ENCODE peak calls at places on chromosomes 16 and 17, in seven cellular contexts. One of them, this sample, is unnamed.

GRCh38 chr16:28537076-28537475 is 1.7 kb downstream of the NUPR1 start:
- DNase-seq in HepG2: peak
- DNase-seq in GM12878: no peak
- DNase-seq in HCT116: no peak
- DNase-seq in K562: no peak
- DNase-seq in H1: no peak
- DNase-seq in SK-N-SH: no peak
- DNase-seq in this sample: no peak

GRCh38 chr17:44741316-44741715 is 17.5 kb upstream of the ADAM11 start:
- DNase-seq in K562: no peak
- DNase-seq in HCT116: no peak
- DNase-seq in H1: no peak
- DNase-seq in GM12878: no peak
- DNase-seq in SK-N-SH: no peak
- DNase-seq in HepG2: no peak
- DNase-seq in this sample: no peak

GRCh38 chr17:82974136-82974952 is 105.1 kb upstream of the METRNL start:
- DNase-seq in H1: no peak
- DNase-seq in K562: no peak
- DNase-seq in HCT116: no peak
- DNase-seq in GM12878: no peak
- DNase-seq in HepG2: no peak
- DNase-seq in SK-N-SH: peak
- DNase-seq in this sample: no peak

GRCh38 chr16:630024-630814 is 566 bp upstream of the WFIKKN1 start:
- DNase-seq in HCT116: no peak
- DNase-seq in H1: no peak
- DNase-seq in K562: no peak
- DNase-seq in HepG2: no peak
- DNase-seq in SK-N-SH: no peak
- DNase-seq in GM12878: no peak
- DNase-seq in this sample: no peak

GRCh38 chr17:18028684-18029540 is 10.1 kb downstream of the ATPAF2 start:
- DNase-seq in HCT116: no peak
- DNase-seq in SK-N-SH: peak
- DNase-seq in H1: no peak
- DNase-seq in HepG2: no peak
- DNase-seq in GM12878: no peak
- DNase-seq in K562: no peak
- DNase-seq in this sample: no peak

GRCh38 chr17:16081507-16082087 is 82.0 kb downstream of the TTC19 start:
- DNase-seq in SK-N-SH: no peak
- DNase-seq in GM12878: no peak
- DNase-seq in HepG2: peak
- DNase-seq in H1: no peak
- DNase-seq in HCT116: no peak
- DNase-seq in K562: no peak
- DNase-seq in this sample: no peak

GRCh38 chr16:66263973-66264310 is 102.5 kb upstream of the CDH5 start:
- DNase-seq in HepG2: no peak
- DNase-seq in H1: no peak
- DNase-seq in K562: no peak
- DNase-seq in SK-N-SH: no peak
- DNase-seq in HCT116: no peak
- DNase-seq in GM12878: no peak
- DNase-seq in this sample: no peak

GRCh38 chr17:66200685-66201092 is 8.8 kb upstream of the CEP112 start:
- DNase-seq in H1: no peak
- DNase-seq in SK-N-SH: peak
- DNase-seq in GM12878: no peak
- DNase-seq in K562: peak
- DNase-seq in HepG2: peak
- DNase-seq in HCT116: peak
- DNase-seq in this sample: peak

GRCh38 chr17:47945080-47945479 is 3.7 kb downstream of the PNPO start:
- DNase-seq in H1: no peak
- DNase-seq in HCT116: no peak
- DNase-seq in GM12878: no peak
- DNase-seq in K562: no peak
- DNase-seq in SK-N-SH: no peak
- DNase-seq in HepG2: no peak
- DNase-seq in this sample: no peak

GRCh38 chr17:82684207-82684903 is 14.1 kb downstream of the RAB40B start:
- DNase-seq in HepG2: no peak
- DNase-seq in K562: no peak
- DNase-seq in H1: no peak
- DNase-seq in SK-N-SH: no peak
- DNase-seq in HCT116: no peak
- DNase-seq in GM12878: peak
- DNase-seq in this sample: no peak

GRCh38 chr16:31880322-31880979 is 6.8 kb downstream of the ZNF267 start:
- DNase-seq in GM12878: peak
- DNase-seq in HCT116: no peak
- DNase-seq in K562: peak
- DNase-seq in SK-N-SH: no peak
- DNase-seq in H1: no peak
- DNase-seq in HepG2: no peak
- DNase-seq in this sample: peak

GRCh38 chr16:28497861-28498599 is 3.6 kb downstream of the APOBR start:
- DNase-seq in HepG2: no peak
- DNase-seq in HCT116: no peak
- DNase-seq in SK-N-SH: no peak
- DNase-seq in GM12878: no peak
- DNase-seq in K562: no peak
- DNase-seq in H1: no peak
- DNase-seq in this sample: no peak

GRCh38 chr16:30041841-30042240 is 10.8 kb upstream of the TLCD3B start:
- DNase-seq in K562: no peak
- DNase-seq in H1: no peak
- DNase-seq in HCT116: no peak
- DNase-seq in HepG2: no peak
- DNase-seq in GM12878: no peak
- DNase-seq in SK-N-SH: no peak
- DNase-seq in this sample: peak

GRCh38 chr16:11170696-11171447 is 85.1 kb downstream of the SOCS1 start:
- DNase-seq in GM12878: no peak
- DNase-seq in SK-N-SH: no peak
- DNase-seq in HCT116: no peak
- DNase-seq in K562: no peak
- DNase-seq in H1: no peak
- DNase-seq in HepG2: no peak
- DNase-seq in this sample: no peak

GRCh38 chr16:75025766-75026165 is 26.9 kb downstream of the ZNRF1 start:
- DNase-seq in HCT116: no peak
- DNase-seq in SK-N-SH: peak
- DNase-seq in K562: peak
- DNase-seq in GM12878: no peak
- DNase-seq in HepG2: no peak
- DNase-seq in H1: no peak
- DNase-seq in this sample: no peak

GRCh38 chr17:52148969-52149351 is 9.6 kb downstream of the CA10 start:
- DNase-seq in K562: no peak
- DNase-seq in HepG2: no peak
- DNase-seq in H1: no peak
- DNase-seq in GM12878: no peak
- DNase-seq in SK-N-SH: no peak
- DNase-seq in HCT116: no peak
- DNase-seq in this sample: no peak

GRCh38 chr17:43917348-43918025 is 10.2 kb upstream of the MPP2 start:
- DNase-seq in K562: peak
- DNase-seq in H1: no peak
- DNase-seq in HepG2: no peak
- DNase-seq in SK-N-SH: no peak
- DNase-seq in GM12878: no peak
- DNase-seq in HCT116: no peak
- DNase-seq in this sample: no peak

GRCh38 chr16:84550096-84550495 is 45.6 kb upstream of the MEAK7 start:
- DNase-seq in H1: no peak
- DNase-seq in SK-N-SH: no peak
- DNase-seq in GM12878: no peak
- DNase-seq in HepG2: no peak
- DNase-seq in K562: no peak
- DNase-seq in HCT116: no peak
- DNase-seq in this sample: no peak

GRCh38 chr17:3968886-3969524 is 4.8 kb upstream of the ATP2A3 start:
- DNase-seq in HepG2: no peak
- DNase-seq in H1: no peak
- DNase-seq in SK-N-SH: no peak
- DNase-seq in GM12878: no peak
- DNase-seq in HCT116: no peak
- DNase-seq in K562: peak
- DNase-seq in this sample: no peak

GRCh38 chr16:397736-398332 is 835 bp downstream of the NME4 start:
- DNase-seq in K562: peak
- DNase-seq in HCT116: peak
- DNase-seq in SK-N-SH: peak
- DNase-seq in H1: no peak
- DNase-seq in HepG2: peak
- DNase-seq in GM12878: no peak
- DNase-seq in this sample: peak

GRCh38 chr16:9647981-9648701 is 534.1 kb downstream of the GRIN2A start:
- DNase-seq in SK-N-SH: peak
- DNase-seq in K562: peak
- DNase-seq in H1: no peak
- DNase-seq in HepG2: peak
- DNase-seq in HCT116: no peak
- DNase-seq in GM12878: no peak
- DNase-seq in this sample: peak

GRCh38 chr17:72954595-72954994 is 137.9 kb downstream of the SLC39A11 start:
- DNase-seq in HepG2: no peak
- DNase-seq in SK-N-SH: no peak
- DNase-seq in GM12878: no peak
- DNase-seq in HCT116: no peak
- DNase-seq in K562: no peak
- DNase-seq in H1: no peak
- DNase-seq in this sample: no peak
- TF ChIP-seq JUND in HepG2: no peak
- TF ChIP-seq JUND in SK-N-SH: no peak
- TF ChIP-seq JUND in GM12878: no peak
- TF ChIP-seq JUND in HCT116: no peak
- TF ChIP-seq JUND in K562: no peak
- TF ChIP-seq JUND in H1: no peak
- TF ChIP-seq JUND in this sample: no peak

DNA sequence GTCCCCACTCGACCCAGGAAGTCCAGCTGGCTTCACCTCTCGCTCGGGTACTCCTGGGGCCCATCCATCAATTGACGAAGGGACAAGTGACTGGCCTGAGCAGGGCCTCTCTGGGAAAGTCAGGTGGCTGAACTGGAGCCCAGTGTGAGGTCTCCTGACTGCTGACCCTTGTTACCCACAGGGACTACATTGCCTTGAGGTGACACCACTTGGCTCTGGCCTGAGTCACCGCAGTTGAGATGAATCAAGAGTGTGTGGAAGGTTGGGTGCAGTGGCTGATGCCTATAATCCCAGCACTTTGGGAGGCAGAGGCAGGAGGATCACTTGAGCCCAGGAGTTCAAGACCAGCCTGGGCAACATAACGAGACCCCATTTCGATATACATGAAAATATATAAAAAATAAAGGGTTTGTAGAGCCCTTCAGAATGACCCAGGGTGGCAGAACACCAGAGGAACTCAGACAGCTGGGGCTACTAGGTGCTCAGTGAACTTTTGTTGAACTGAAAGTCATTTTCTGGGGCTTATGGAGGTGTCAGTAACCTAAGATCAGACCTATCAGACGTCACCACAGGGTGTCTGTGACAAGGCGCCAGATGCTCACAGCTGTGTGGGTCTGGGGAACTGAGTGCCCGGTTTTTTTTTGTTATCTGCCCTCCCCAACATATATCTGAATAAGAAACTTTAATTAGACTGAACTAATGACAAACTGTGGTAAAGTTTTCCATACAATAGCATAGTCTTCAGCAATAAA is 14.8 kb upstream of the ZFP90 start:
- DNase-seq in H1: no peak
- DNase-seq in HCT116: no peak
- DNase-seq in K562: no peak
- DNase-seq in SK-N-SH: no peak
- DNase-seq in HepG2: no peak
- DNase-seq in GM12878: no peak
- DNase-seq in this sample: no peak
- TF ChIP-seq JUND in H1: no peak
- TF ChIP-seq JUND in HCT116: no peak
- TF ChIP-seq JUND in K562: no peak
- TF ChIP-seq JUND in SK-N-SH: no peak
- TF ChIP-seq JUND in HepG2: no peak
- TF ChIP-seq JUND in GM12878: no peak
- TF ChIP-seq JUND in this sample: no peak

DNA sequence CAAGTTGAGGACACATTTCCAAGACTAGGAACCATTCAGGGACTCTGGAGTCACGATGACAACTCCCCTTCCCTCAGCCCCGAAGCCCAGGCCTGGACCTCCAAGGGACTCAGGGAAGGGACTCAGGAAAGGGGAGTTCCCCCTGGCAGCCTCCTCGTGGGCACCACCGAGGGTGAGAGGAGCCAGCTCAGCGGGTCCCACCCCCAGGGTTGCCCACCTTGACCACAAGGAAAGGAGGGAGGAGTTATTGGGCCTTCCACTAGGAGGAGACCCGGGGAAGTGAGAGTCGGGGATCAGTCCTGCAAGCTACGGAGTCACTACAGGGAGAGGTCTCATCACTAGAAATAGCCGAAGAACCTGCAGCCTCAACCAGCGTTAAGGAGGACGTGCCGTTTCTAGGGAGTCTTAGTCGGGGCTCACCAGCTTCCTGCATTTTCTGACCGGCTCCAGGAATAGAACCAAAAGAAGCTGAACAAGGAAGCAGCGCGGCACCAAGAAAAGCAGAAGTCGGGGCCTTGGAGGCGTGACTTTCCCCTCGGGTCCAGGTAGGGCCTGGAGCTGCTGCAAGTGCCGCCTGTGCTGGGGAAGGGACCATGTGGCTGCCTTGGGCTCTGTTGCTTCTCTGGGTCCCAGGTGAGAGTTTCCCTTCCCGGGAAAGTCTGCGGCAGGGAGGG is at the start of gene CD300A:
- DNase-seq in HCT116: no peak
- DNase-seq in HepG2: no peak
- DNase-seq in K562: no peak
- DNase-seq in H1: no peak
- DNase-seq in SK-N-SH: no peak
- DNase-seq in GM12878: no peak
- DNase-seq in this sample: no peak
- TF ChIP-seq JUND in HCT116: no peak
- TF ChIP-seq JUND in HepG2: no peak
- TF ChIP-seq JUND in K562: no peak
- TF ChIP-seq JUND in H1: no peak
- TF ChIP-seq JUND in SK-N-SH: no peak
- TF ChIP-seq JUND in GM12878: no peak
- TF ChIP-seq JUND in this sample: no peak

GRCh38 chr17:45818041-45818440 is 26.6 kb upstream of the SPPL2C start:
- DNase-seq in HepG2: no peak
- DNase-seq in H1: no peak
- DNase-seq in GM12878: no peak
- DNase-seq in SK-N-SH: no peak
- DNase-seq in K562: no peak
- DNase-seq in HCT116: no peak
- DNase-seq in this sample: no peak
- TF ChIP-seq JUND in HepG2: no peak
- TF ChIP-seq JUND in H1: no peak
- TF ChIP-seq JUND in GM12878: no peak
- TF ChIP-seq JUND in SK-N-SH: no peak
- TF ChIP-seq JUND in K562: no peak
- TF ChIP-seq JUND in HCT116: no peak
- TF ChIP-seq JUND in this sample: no peak